ENCODE peak calls at places on chromosome 14, in four cellular contexts. G is transverse colon, J is IMR-90, P is esophagus squamous epithelium. W is an unnamed sample.

GRCh38 chr14:101033446-101034165 is 130.1 kb upstream of the RTL1 start:
- DNase-seq in G (no peak), J (no peak), P (no peak), W (no peak)

GRCh38 chr14:96156804-96157760 is 47.6 kb upstream of the BDKRB2 start:
- DNase-seq in G (no peak), J (no peak), P (no peak), W (peak; percentile 24)

GRCh38 chr14:99930420-99931274 is 134.6 kb upstream of the EVL start:
- DNase-seq in G (no peak), J (no peak), P (no peak), W (no peak)

GRCh38 chr14:85824526-85824925 is 294.6 kb downstream of the FLRT2 start:
- DNase-seq in G (no peak), J (no peak), P (no peak), W (no peak)

GRCh38 chr14:55277972-55278740 is 6.9 kb downstream of the FBXO34 start:
- DNase-seq in G (no peak), J (no peak), P (no peak), W (no peak)

GRCh38 chr14:87508333-87508732 is 484.6 kb downstream of the GALC start:
- DNase-seq in G (no peak), J (no peak), P (no peak), W (no peak)

GRCh38 chr14:68297871-68298468 is 478.4 kb downstream of the RAD51B start:
- DNase-seq in G (no peak), J (peak; percentile 38), P (no peak), W (no peak)

GRCh38 chr14:58535084-58535483 is 102.7 kb upstream of the DACT1 start:
- DNase-seq in G (no peak), J (peak; percentile 12), P (no peak), W (no peak)

GRCh38 chr14:99214701-99215100 is 57.3 kb downstream of the BCL11B start:
- DNase-seq in G (no peak), J (no peak), P (no peak), W (no peak)

GRCh38 chr14:67187210-67187609 is 2.0 kb upstream of the GARIN2 start:
- DNase-seq in G (no peak), J (peak; percentile 89), P (no peak), W (no peak)

GRCh38 chr14:35339761-35340406 is 47.7 kb downstream of the PSMA6 start:
- DNase-seq in G (no peak), J (no peak), P (no peak), W (no peak)

GRCh38 chr14:91369628-91370445 is 47.8 kb downstream of the CCDC88C start:
- DNase-seq in G (no peak), J (no peak), P (no peak), W (no peak)
- H3K4me3 ChIP-seq in G (no peak overlapping the region), J (no peak overlapping the region), P (no peak overlapping the region), W (no peak overlapping the region)

GRCh38 chr14:21251215-21251614 is 18.0 kb downstream of the HNRNPC start:
- DNase-seq in G (no peak), J (no peak), P (no peak), W (no peak)
- TF ChIP-seq POLR2A in G (no peak), J (no peak), P (no peak), W (no peak)

DNA sequence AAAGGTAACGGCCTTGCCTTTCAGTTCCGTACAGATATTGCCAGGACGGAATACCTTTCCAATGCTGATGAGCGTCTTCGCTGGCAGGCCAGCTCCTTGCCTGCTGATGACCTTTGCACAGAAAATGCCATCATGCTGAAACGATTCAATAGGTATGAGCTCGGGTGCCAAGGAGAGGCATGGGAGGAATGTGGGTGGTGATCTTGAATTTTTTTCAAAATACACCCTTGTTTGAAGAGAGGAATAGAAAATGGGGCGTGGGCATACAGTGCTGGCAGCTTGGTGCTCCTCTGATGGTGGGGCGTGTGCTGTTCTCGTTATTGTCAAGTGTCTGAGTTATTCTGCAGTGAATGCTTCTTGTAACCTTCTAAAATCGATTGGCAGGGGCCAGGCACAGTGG is 52.5 kb downstream of the HSP90AA1 start:
- DNase-seq in G (no peak), J (no peak), P (no peak), W (no peak)
- H3K36me3 ChIP-seq in G (peaks cover 92% of the 10 kb centered on the region), J (peaks cover 72% of the 10 kb centered on the region), P (peaks cover 100% of the 10 kb centered on the region), W (peaks cover 100% of the 10 kb centered on the region)

DNA sequence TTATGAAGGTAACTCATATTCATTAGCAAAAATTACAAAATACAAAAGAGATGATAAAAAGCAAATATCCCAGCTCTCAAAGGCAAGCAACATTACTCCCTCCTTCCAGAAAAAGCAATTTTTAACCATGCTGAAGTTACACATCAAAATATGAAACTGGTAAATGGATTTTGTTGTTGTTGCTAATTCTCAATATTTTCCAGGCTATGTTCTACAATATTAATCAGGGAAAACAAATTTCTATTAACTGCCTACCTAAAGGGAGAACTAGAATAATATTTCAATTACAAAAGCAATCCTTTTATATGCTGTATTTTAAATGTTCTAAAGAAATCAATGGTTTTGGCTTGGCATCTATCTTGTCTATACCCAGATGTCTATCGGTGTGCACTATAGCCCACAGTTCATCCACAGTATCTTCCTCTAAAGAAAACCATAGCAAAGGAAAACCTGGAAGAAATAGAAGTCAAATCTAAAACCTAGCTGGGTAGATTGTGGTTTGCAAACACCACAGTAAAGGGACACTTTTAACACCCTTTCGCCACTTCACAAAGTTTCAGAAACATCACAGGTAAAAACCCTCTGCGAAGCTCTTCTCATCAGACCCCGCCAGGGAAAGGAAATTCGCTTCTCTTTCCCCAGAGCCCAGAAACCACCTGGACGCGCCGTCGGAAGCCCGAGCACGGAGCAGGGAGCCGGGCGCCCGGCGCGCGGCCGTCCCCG is 32.0 kb downstream of the TC2N start:
- DNase-seq in G (peak; percentile 37), J (no peak), P (no peak), W (peak; percentile 34)
- H3K4me3 ChIP-seq in G (peak overlapping the region; percentile 71), J (no peak overlapping the region), P (peak overlapping the region; percentile 91), W (peak overlapping the region; percentile 73)

DNA sequence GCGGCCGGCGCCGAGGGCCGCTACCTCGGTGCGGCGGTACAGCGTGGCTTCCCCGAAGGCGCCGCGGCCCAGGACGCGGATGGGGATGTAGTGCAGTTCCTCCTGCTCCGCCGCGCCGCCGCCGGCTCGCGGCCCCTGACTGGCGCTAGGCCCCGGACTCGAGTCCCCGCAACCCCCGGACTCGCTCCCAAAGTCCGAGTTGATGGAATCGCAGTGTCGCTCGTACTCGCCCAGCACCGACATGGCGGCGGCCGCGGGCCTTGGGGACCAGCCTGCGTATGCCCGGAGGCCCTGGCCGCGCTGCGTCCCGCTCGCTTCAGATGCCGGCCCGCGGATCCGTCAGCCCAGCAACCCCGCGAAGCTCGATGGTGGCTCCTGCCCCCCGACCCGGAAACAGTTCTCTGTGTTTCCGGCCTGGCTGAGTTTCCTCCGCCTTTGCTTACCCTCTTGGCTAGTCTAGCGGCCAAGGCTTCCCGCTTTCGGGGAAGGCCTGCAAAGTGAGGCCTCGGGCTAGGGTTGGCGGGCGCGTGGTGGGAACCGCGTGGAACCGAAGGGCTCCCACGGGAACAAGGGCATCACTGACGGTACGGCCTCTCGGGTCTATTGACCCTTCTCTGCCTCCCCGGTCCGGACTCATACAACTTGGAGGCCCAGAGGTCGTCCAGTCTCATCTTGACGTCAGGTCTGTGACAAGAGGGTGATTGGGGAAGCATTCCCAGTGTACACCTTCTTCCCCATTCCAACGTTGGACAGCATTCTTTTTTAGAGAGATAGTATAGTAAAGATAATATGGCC is at the start of gene NEK9:
- DNase-seq in G (peak; percentile 90), J (peak; percentile 75), P (peak; percentile 55), W (peak; percentile 91)
- TF ChIP-seq POLR2A in G (peak; percentile 80), J (peak; percentile 79), P (peak; percentile 85), W (no peak)

GRCh38 chr14:104929268-104930230 is 4.9 kb downstream of the PLD4 start:
- DNase-seq in G (no peak), J (no peak), P (no peak), W (no peak)
- H3K36me3 ChIP-seq in G (no peaks in the 10 kb centered on the region), J (no peaks in the 10 kb centered on the region), P (no peaks in the 10 kb centered on the region), W (no peaks in the 10 kb centered on the region)

GRCh38 chr14:23404331-23404900 is 3.7 kb downstream of the MYH6 start:
- DNase-seq in G (no peak), J (no peak), P (no peak), W (no peak)

GRCh38 chr14:23405096-23405495 is 3.0 kb downstream of the MYH6 start:
- DNase-seq in G (no peak), J (no peak), P (no peak), W (no peak)

GRCh38 chr14:23406725-23407355 is 1.2 kb downstream of the MYH6 start:
- DNase-seq in G (no peak), J (no peak), P (no peak), W (no peak)

GRCh38 chr14:23406244-23406643 is 1.8 kb downstream of the MYH6 start:
- DNase-seq in G (no peak), J (no peak), P (no peak), W (no peak)

DNA sequence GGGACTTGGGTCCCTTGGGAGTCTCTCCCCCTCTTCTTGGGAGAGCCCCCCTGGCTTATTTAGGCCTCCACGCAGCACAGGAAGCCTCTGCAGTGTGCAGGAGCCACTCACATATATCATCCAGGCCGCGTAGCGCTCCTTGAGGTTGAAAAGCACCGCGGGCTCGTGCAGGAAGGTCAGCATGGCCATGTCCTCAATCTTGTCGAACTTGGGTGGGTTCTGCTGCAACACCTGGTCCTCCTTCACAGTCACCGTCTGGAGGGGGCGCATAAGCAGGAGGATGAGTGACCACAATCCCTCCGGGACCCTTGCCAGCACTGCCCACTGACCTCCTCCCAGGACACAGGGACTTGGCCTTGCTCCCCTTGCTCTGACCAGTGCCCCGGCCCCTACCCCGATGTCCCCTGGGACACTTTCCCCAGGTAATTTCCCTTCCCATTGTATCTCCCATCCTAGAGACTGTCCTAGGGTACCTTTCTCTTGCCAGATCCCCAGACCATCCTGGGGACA is 2.5 kb downstream of the MYH6 start:
- DNase-seq in G (no peak), J (no peak), P (no peak), W (no peak)
- H3K4me3 ChIP-seq in G (no peak overlapping the region), J (no peak overlapping the region), P (no peak overlapping the region), W (no peak overlapping the region)

GRCh38 chr14:105864116-105864515 is 337.7 kb downstream of the TMEM121 start:
- DNase-seq in G (no peak), J (no peak), P (no peak), W (no peak)
- TF ChIP-seq POLR2A in G (no peak), J (no peak), P (no peak), W (no peak)

W was measured in stomach.